ENCODE peak calls at places on chromosomes 3 and 15, in six cellular contexts. One of them, this sample, is unnamed.

GRCh38 chr15:41603941-41604660 is 45.1 kb downstream of the TYRO3 start:
- DNase-seq in brain microvascular endothelial cell: peak; percentile 73
- DNase-seq in mammary epithelial cell: peak; percentile 67
- DNase-seq in testis: peak; percentile 79
- DNase-seq in spleen: peak; percentile 82
- DNase-seq in HepG2: peak; percentile 63
- DNase-seq in this sample: peak; percentile 89

GRCh38 chr15:70059476-70060213 is 38.1 kb downstream of the TLE3 start:
- DNase-seq in brain microvascular endothelial cell: no peak
- DNase-seq in mammary epithelial cell: no peak
- DNase-seq in testis: no peak
- DNase-seq in spleen: peak; percentile 59
- DNase-seq in HepG2: no peak
- DNase-seq in this sample: no peak

GRCh38 chr3:119309591-119309990 is 15.4 kb downstream of the ARHGAP31 start:
- DNase-seq in brain microvascular endothelial cell: no peak
- DNase-seq in mammary epithelial cell: no peak
- DNase-seq in testis: no peak
- DNase-seq in spleen: no peak
- DNase-seq in HepG2: no peak
- DNase-seq in this sample: no peak

GRCh38 chr15:99440029-99440428 is 125.8 kb upstream of the MEF2A start:
- DNase-seq in brain microvascular endothelial cell: no peak
- DNase-seq in mammary epithelial cell: no peak
- DNase-seq in testis: peak; percentile 9
- DNase-seq in spleen: no peak
- DNase-seq in HepG2: no peak
- DNase-seq in this sample: no peak

GRCh38 chr3:57011022-57011421 is 49.4 kb upstream of the SPATA12 start:
- DNase-seq in brain microvascular endothelial cell: no peak
- DNase-seq in mammary epithelial cell: no peak
- DNase-seq in testis: no peak
- DNase-seq in spleen: no peak
- DNase-seq in HepG2: no peak
- DNase-seq in this sample: no peak

GRCh38 chr3:13647314-13648059 is 98.6 kb downstream of the FBLN2 start:
- DNase-seq in brain microvascular endothelial cell: no peak
- DNase-seq in mammary epithelial cell: peak; percentile 55
- DNase-seq in testis: no peak
- DNase-seq in spleen: no peak
- DNase-seq in HepG2: no peak
- DNase-seq in this sample: no peak

GRCh38 chr3:195732951-195733350 is 12.2 kb downstream of the MUC20 start:
- DNase-seq in brain microvascular endothelial cell: no peak
- DNase-seq in mammary epithelial cell: no peak
- DNase-seq in testis: no peak
- DNase-seq in spleen: no peak
- DNase-seq in HepG2: no peak
- DNase-seq in this sample: no peak

GRCh38 chr15:42102646-42103235 is 8.4 kb upstream of the PLA2G4D start:
- DNase-seq in brain microvascular endothelial cell: no peak
- DNase-seq in mammary epithelial cell: peak; percentile 69
- DNase-seq in testis: no peak
- DNase-seq in spleen: peak; percentile 67
- DNase-seq in HepG2: no peak
- DNase-seq in this sample: peak; percentile 36

GRCh38 chr15:83282859-83283812 is 1.3 kb downstream of the BNC1 start:
- DNase-seq in brain microvascular endothelial cell: no peak
- DNase-seq in mammary epithelial cell: peak; percentile 42
- DNase-seq in testis: peak; percentile 48
- DNase-seq in spleen: no peak
- DNase-seq in HepG2: no peak
- DNase-seq in this sample: peak; percentile 62

GRCh38 chr3:58063424-58063823 is 55.2 kb downstream of the FLNB start:
- DNase-seq in brain microvascular endothelial cell: peak; percentile 64
- DNase-seq in mammary epithelial cell: peak; percentile 54
- DNase-seq in testis: peak; percentile 73
- DNase-seq in spleen: no peak
- DNase-seq in HepG2: no peak
- DNase-seq in this sample: peak; percentile 83

GRCh38 chr3:50136714-50137405 is 18.3 kb upstream of the SEMA3F start:
- DNase-seq in brain microvascular endothelial cell: no peak
- DNase-seq in mammary epithelial cell: no peak
- DNase-seq in testis: no peak
- DNase-seq in spleen: no peak
- DNase-seq in HepG2: no peak
- DNase-seq in this sample: no peak

GRCh38 chr3:114362815-114363214 is 69.0 kb downstream of the TIGIT start:
- DNase-seq in brain microvascular endothelial cell: no peak
- DNase-seq in mammary epithelial cell: peak; percentile 21
- DNase-seq in testis: no peak
- DNase-seq in spleen: no peak
- DNase-seq in HepG2: peak; percentile 11
- DNase-seq in this sample: peak; percentile 62

GRCh38 chr3:136235545-136235944 is 14.6 kb upstream of the PCCB start:
- DNase-seq in brain microvascular endothelial cell: no peak
- DNase-seq in mammary epithelial cell: no peak
- DNase-seq in testis: no peak
- DNase-seq in spleen: no peak
- DNase-seq in HepG2: no peak
- DNase-seq in this sample: no peak

GRCh38 chr3:104291437-104291851 is 1075.3 kb upstream of the ALCAM start:
- DNase-seq in brain microvascular endothelial cell: no peak
- DNase-seq in mammary epithelial cell: no peak
- DNase-seq in testis: no peak
- DNase-seq in spleen: no peak
- DNase-seq in HepG2: no peak
- DNase-seq in this sample: peak; percentile 4

GRCh38 chr3:180417241-180417640 is 184.7 kb upstream of the TTC14 start:
- DNase-seq in brain microvascular endothelial cell: no peak
- DNase-seq in mammary epithelial cell: no peak
- DNase-seq in testis: no peak
- DNase-seq in spleen: no peak
- DNase-seq in HepG2: no peak
- DNase-seq in this sample: peak; percentile 33

GRCh38 chr15:58748040-58748786 is 1.3 kb downstream of the ADAM10 start:
- DNase-seq in brain microvascular endothelial cell: no peak
- DNase-seq in mammary epithelial cell: peak; percentile 29
- DNase-seq in testis: no peak
- DNase-seq in spleen: no peak
- DNase-seq in HepG2: no peak
- DNase-seq in this sample: no peak

GRCh38 chr3:130340766-130341165 is 4.7 kb upstream of the COL6A5 start:
- DNase-seq in brain microvascular endothelial cell: no peak
- DNase-seq in mammary epithelial cell: no peak
- DNase-seq in testis: no peak
- DNase-seq in spleen: no peak
- DNase-seq in HepG2: no peak
- DNase-seq in this sample: no peak

GRCh38 chr15:70605606-70606410 is 157.6 kb downstream of the UACA start:
- DNase-seq in brain microvascular endothelial cell: peak; percentile 72
- DNase-seq in mammary epithelial cell: no peak
- DNase-seq in testis: peak; percentile 76
- DNase-seq in spleen: no peak
- DNase-seq in HepG2: peak; percentile 42
- DNase-seq in this sample: peak; percentile 89

GRCh38 chr15:86855962-86856361 is 776.3 kb downstream of the AGBL1 start:
- DNase-seq in brain microvascular endothelial cell: no peak
- DNase-seq in mammary epithelial cell: no peak
- DNase-seq in testis: no peak
- DNase-seq in spleen: no peak
- DNase-seq in HepG2: no peak
- DNase-seq in this sample: no peak

GRCh38 chr3:50214824-50215223 is 9.8 kb downstream of the SLC38A3 start:
- DNase-seq in brain microvascular endothelial cell: no peak
- DNase-seq in mammary epithelial cell: no peak
- DNase-seq in testis: no peak
- DNase-seq in spleen: no peak
- DNase-seq in HepG2: no peak
- DNase-seq in this sample: no peak

GRCh38 chr3:58021072-58021959 is 13.1 kb downstream of the FLNB start:
- DNase-seq in brain microvascular endothelial cell: no peak
- DNase-seq in mammary epithelial cell: peak; percentile 58
- DNase-seq in testis: no peak
- DNase-seq in spleen: peak; percentile 30
- DNase-seq in HepG2: peak; percentile 84
- DNase-seq in this sample: no peak

GRCh38 chr3:142595951-142596725 is at the start of gene PLS1:
- DNase-seq in brain microvascular endothelial cell: peak; percentile 68
- DNase-seq in mammary epithelial cell: peak; percentile 92
- DNase-seq in testis: peak; percentile 82
- DNase-seq in spleen: peak; percentile 94
- DNase-seq in HepG2: peak; percentile 86
- DNase-seq in this sample: peak; percentile 80

GRCh38 chr3:126711361-126711760 is 7.3 kb downstream of the CHCHD6 start:
- DNase-seq in brain microvascular endothelial cell: peak; percentile 19
- DNase-seq in mammary epithelial cell: peak; percentile 4
- DNase-seq in testis: no peak
- DNase-seq in spleen: no peak
- DNase-seq in HepG2: no peak
- DNase-seq in this sample: peak; percentile 20

GRCh38 chr3:46027736-46028397 is 584 bp upstream of the XCR1 start:
- DNase-seq in brain microvascular endothelial cell: no peak
- DNase-seq in mammary epithelial cell: no peak
- DNase-seq in testis: no peak
- DNase-seq in spleen: no peak
- DNase-seq in HepG2: no peak
- DNase-seq in this sample: no peak

GRCh38 chr15:90684281-90684680 is 32.9 kb upstream of the BLM start:
- DNase-seq in brain microvascular endothelial cell: no peak
- DNase-seq in mammary epithelial cell: no peak
- DNase-seq in testis: no peak
- DNase-seq in spleen: no peak
- DNase-seq in HepG2: no peak
- DNase-seq in this sample: peak; percentile 44

GRCh38 chr3:127588675-127589577 is 1.6 kb downstream of the TPRA1 start:
- DNase-seq in brain microvascular endothelial cell: peak; percentile 70
- DNase-seq in mammary epithelial cell: peak; percentile 82
- DNase-seq in testis: peak; percentile 34
- DNase-seq in spleen: no peak
- DNase-seq in HepG2: peak; percentile 23
- DNase-seq in this sample: peak; percentile 57

GRCh38 chr15:64701482-64701881 is 73.9 kb downstream of the RBPMS2 start:
- DNase-seq in brain microvascular endothelial cell: no peak
- DNase-seq in mammary epithelial cell: no peak
- DNase-seq in testis: no peak
- DNase-seq in spleen: no peak
- DNase-seq in HepG2: no peak
- DNase-seq in this sample: no peak

GRCh38 chr3:24141548-24141947 is 196.5 kb downstream of the NR1D2 start:
- DNase-seq in brain microvascular endothelial cell: no peak
- DNase-seq in mammary epithelial cell: no peak
- DNase-seq in testis: no peak
- DNase-seq in spleen: no peak
- DNase-seq in HepG2: no peak
- DNase-seq in this sample: no peak

GRCh38 chr3:24149032-24149431 is 203.9 kb downstream of the NR1D2 start:
- DNase-seq in brain microvascular endothelial cell: no peak
- DNase-seq in mammary epithelial cell: no peak
- DNase-seq in testis: no peak
- DNase-seq in spleen: no peak
- DNase-seq in HepG2: no peak
- DNase-seq in this sample: no peak

GRCh38 chr3:24145981-24146822 is 201.1 kb downstream of the NR1D2 start:
- DNase-seq in brain microvascular endothelial cell: peak; percentile 90
- DNase-seq in mammary epithelial cell: peak; percentile 41
- DNase-seq in testis: no peak
- DNase-seq in spleen: no peak
- DNase-seq in HepG2: no peak
- DNase-seq in this sample: peak; percentile 91

GRCh38 chr3:24142127-24142526 is 197.0 kb downstream of the NR1D2 start:
- DNase-seq in brain microvascular endothelial cell: no peak
- DNase-seq in mammary epithelial cell: no peak
- DNase-seq in testis: no peak
- DNase-seq in spleen: no peak
- DNase-seq in HepG2: no peak
- DNase-seq in this sample: no peak

DNA sequence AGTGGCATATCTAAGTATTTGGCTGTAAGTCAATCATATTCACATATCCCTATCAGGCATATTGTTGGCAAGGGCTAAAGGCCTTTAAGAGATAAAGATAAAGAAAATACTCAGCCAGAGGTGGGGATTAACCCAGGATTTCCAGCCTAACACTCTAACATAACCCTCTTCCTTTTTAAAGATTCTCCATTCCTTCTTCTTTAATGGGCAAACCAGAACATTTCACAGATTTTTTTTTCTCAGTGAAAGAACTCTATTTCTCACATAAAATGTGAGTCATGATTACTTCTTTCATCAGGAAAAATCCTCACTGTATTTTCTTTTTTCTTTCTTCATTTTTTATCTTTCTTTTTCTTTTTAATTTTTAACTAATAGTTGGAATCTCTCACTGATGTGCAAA is 200.4 kb downstream of the NR1D2 start:
- DNase-seq in brain microvascular endothelial cell: no peak
- DNase-seq in mammary epithelial cell: no peak
- DNase-seq in testis: no peak
- DNase-seq in spleen: no peak
- DNase-seq in HepG2: no peak
- DNase-seq in this sample: peak; percentile 9
- H3K4me3 ChIP-seq in brain microvascular endothelial cell: no peak overlapping the region
- H3K4me3 ChIP-seq in mammary epithelial cell: no peak overlapping the region
- H3K4me3 ChIP-seq in testis: no peak overlapping the region
- H3K4me3 ChIP-seq in spleen: no peak overlapping the region
- H3K4me3 ChIP-seq in HepG2: no peak overlapping the region
- H3K4me3 ChIP-seq in this sample: no peak overlapping the region

DNA sequence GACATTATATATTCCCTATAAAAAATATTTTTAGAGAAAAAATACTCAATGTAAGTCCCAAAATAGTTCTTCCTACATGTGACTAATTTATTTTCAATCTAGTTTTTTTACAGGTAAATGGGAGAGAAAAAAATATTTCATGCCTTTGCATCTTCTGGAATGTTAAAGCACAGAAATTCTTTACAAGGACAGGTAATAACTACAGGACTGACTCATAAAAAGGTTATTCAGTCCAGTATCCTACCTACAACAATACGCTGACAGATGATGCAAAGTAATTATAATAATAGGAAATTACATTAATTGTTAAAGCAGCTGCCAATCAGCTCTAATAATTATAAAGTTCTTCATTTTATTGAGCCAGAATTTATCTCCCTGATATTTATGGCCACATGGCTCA is 147.5 kb downstream of the MYO9A start:
- DNase-seq in brain microvascular endothelial cell: no peak
- DNase-seq in mammary epithelial cell: no peak
- DNase-seq in testis: no peak
- DNase-seq in spleen: no peak
- DNase-seq in HepG2: no peak
- DNase-seq in this sample: no peak
- TF ChIP-seq CTCF in brain microvascular endothelial cell: no peak
- TF ChIP-seq CTCF in mammary epithelial cell: no peak
- TF ChIP-seq CTCF in testis: no peak
- TF ChIP-seq CTCF in spleen: no peak
- TF ChIP-seq CTCF in HepG2: no peak
- TF ChIP-seq CTCF in this sample: no peak

GRCh38 chr3:29283739-29284138 is 2.9 kb downstream of the RBMS3 start:
- DNase-seq in brain microvascular endothelial cell: no peak
- DNase-seq in mammary epithelial cell: peak; percentile 16
- DNase-seq in testis: no peak
- DNase-seq in spleen: no peak
- DNase-seq in HepG2: no peak
- DNase-seq in this sample: peak; percentile 24
- H3K4me3 ChIP-seq in brain microvascular endothelial cell: peak overlapping the region; percentile 78
- H3K4me3 ChIP-seq in mammary epithelial cell: peak overlapping the region; percentile 76
- H3K4me3 ChIP-seq in testis: peak overlapping the region; percentile 57
- H3K4me3 ChIP-seq in spleen: peak overlapping the region; percentile 25
- H3K4me3 ChIP-seq in HepG2: no peak overlapping the region
- H3K4me3 ChIP-seq in this sample: peak overlapping the region; percentile 84

GRCh38 chr3:115402651-115403050 is 220.7 kb upstream of the GAP43 start:
- DNase-seq in brain microvascular endothelial cell: no peak
- DNase-seq in mammary epithelial cell: no peak
- DNase-seq in testis: no peak
- DNase-seq in spleen: no peak
- DNase-seq in HepG2: no peak
- DNase-seq in this sample: no peak
- TF ChIP-seq CTCF in brain microvascular endothelial cell: no peak
- TF ChIP-seq CTCF in mammary epithelial cell: no peak
- TF ChIP-seq CTCF in testis: no peak
- TF ChIP-seq CTCF in spleen: no peak
- TF ChIP-seq CTCF in HepG2: no peak
- TF ChIP-seq CTCF in this sample: no peak

This sample was measured in fibroblast of pulmonary artery.